ENCODE peak calls at places on chromosomes 3 and 15, in nine cellular contexts. One of them, this sample, is unnamed.

GRCh38 chr15:77526582-77527163 is 106.0 kb downstream of the HMG20A start:
- DNase-seq in endothelial cell of umbilical vein: no peak
- DNase-seq in heart left ventricle: no peak
- DNase-seq in fibroblast of lung: no peak
- DNase-seq in IMR-90: no peak
- DNase-seq in stimulated activated CD4-positive, alpha-beta T cell treated with anti-CD3 and anti-CD28 coated beads, Interleukin-2, amount 100 ng/mL, for 48 hours: no peak
- DNase-seq in foreskin fibroblast: no peak
- DNase-seq in globus pallidus: no peak
- DNase-seq in naive B cell: no peak
- DNase-seq in this sample: no peak

GRCh38 chr3:60053518-60054265 is 1003.9 kb upstream of the CFAP20DC start:
- DNase-seq in endothelial cell of umbilical vein: no peak
- DNase-seq in heart left ventricle: no peak
- DNase-seq in fibroblast of lung: peak
- DNase-seq in IMR-90: peak
- DNase-seq in stimulated activated CD4-positive, alpha-beta T cell treated with anti-CD3 and anti-CD28 coated beads, Interleukin-2, amount 100 ng/mL, for 48 hours: peak
- DNase-seq in foreskin fibroblast: no peak
- DNase-seq in globus pallidus: no peak
- DNase-seq in naive B cell: no peak
- DNase-seq in this sample: no peak

GRCh38 chr3:31278532-31278931 is 254.2 kb upstream of the STT3B start:
- DNase-seq in endothelial cell of umbilical vein: no peak
- DNase-seq in heart left ventricle: no peak
- DNase-seq in fibroblast of lung: no peak
- DNase-seq in IMR-90: no peak
- DNase-seq in stimulated activated CD4-positive, alpha-beta T cell treated with anti-CD3 and anti-CD28 coated beads, Interleukin-2, amount 100 ng/mL, for 48 hours: no peak
- DNase-seq in foreskin fibroblast: no peak
- DNase-seq in globus pallidus: no peak
- DNase-seq in naive B cell: no peak
- DNase-seq in this sample: no peak

GRCh38 chr15:89494941-89495637 is 1.3 kb downstream of the RHCG start:
- DNase-seq in endothelial cell of umbilical vein: no peak
- DNase-seq in heart left ventricle: no peak
- DNase-seq in fibroblast of lung: peak
- DNase-seq in IMR-90: no peak
- DNase-seq in stimulated activated CD4-positive, alpha-beta T cell treated with anti-CD3 and anti-CD28 coated beads, Interleukin-2, amount 100 ng/mL, for 48 hours: peak
- DNase-seq in foreskin fibroblast: peak
- DNase-seq in globus pallidus: no peak
- DNase-seq in naive B cell: no peak
- DNase-seq in this sample: no peak

GRCh38 chr15:87777054-87777498 is 479.5 kb downstream of the NTRK3 start:
- DNase-seq in endothelial cell of umbilical vein: no peak
- DNase-seq in heart left ventricle: peak
- DNase-seq in fibroblast of lung: peak
- DNase-seq in IMR-90: peak
- DNase-seq in stimulated activated CD4-positive, alpha-beta T cell treated with anti-CD3 and anti-CD28 coated beads, Interleukin-2, amount 100 ng/mL, for 48 hours: no peak
- DNase-seq in foreskin fibroblast: peak
- DNase-seq in globus pallidus: peak
- DNase-seq in naive B cell: no peak
- DNase-seq in this sample: no peak

GRCh38 chr3:33128706-33129105 is 14.9 kb downstream of the CRTAP start:
- DNase-seq in endothelial cell of umbilical vein: no peak
- DNase-seq in heart left ventricle: no peak
- DNase-seq in fibroblast of lung: no peak
- DNase-seq in IMR-90: peak
- DNase-seq in stimulated activated CD4-positive, alpha-beta T cell treated with anti-CD3 and anti-CD28 coated beads, Interleukin-2, amount 100 ng/mL, for 48 hours: no peak
- DNase-seq in foreskin fibroblast: peak
- DNase-seq in globus pallidus: no peak
- DNase-seq in naive B cell: no peak
- DNase-seq in this sample: no peak

GRCh38 chr3:60282840-60283239 is 968.4 kb downstream of the FHIT start:
- DNase-seq in endothelial cell of umbilical vein: no peak
- DNase-seq in heart left ventricle: no peak
- DNase-seq in fibroblast of lung: no peak
- DNase-seq in IMR-90: no peak
- DNase-seq in stimulated activated CD4-positive, alpha-beta T cell treated with anti-CD3 and anti-CD28 coated beads, Interleukin-2, amount 100 ng/mL, for 48 hours: no peak
- DNase-seq in foreskin fibroblast: no peak
- DNase-seq in globus pallidus: no peak
- DNase-seq in naive B cell: no peak
- DNase-seq in this sample: no peak

GRCh38 chr15:60720084-60720483 is 241.1 kb upstream of the ICE2 start:
- DNase-seq in endothelial cell of umbilical vein: no peak
- DNase-seq in heart left ventricle: no peak
- DNase-seq in fibroblast of lung: no peak
- DNase-seq in IMR-90: no peak
- DNase-seq in stimulated activated CD4-positive, alpha-beta T cell treated with anti-CD3 and anti-CD28 coated beads, Interleukin-2, amount 100 ng/mL, for 48 hours: no peak
- DNase-seq in foreskin fibroblast: no peak
- DNase-seq in globus pallidus: no peak
- DNase-seq in naive B cell: no peak
- DNase-seq in this sample: no peak

GRCh38 chr3:157065201-157065600 is 94.7 kb downstream of the CCNL1 start:
- DNase-seq in endothelial cell of umbilical vein: no peak
- DNase-seq in heart left ventricle: no peak
- DNase-seq in fibroblast of lung: no peak
- DNase-seq in IMR-90: no peak
- DNase-seq in stimulated activated CD4-positive, alpha-beta T cell treated with anti-CD3 and anti-CD28 coated beads, Interleukin-2, amount 100 ng/mL, for 48 hours: no peak
- DNase-seq in foreskin fibroblast: no peak
- DNase-seq in globus pallidus: no peak
- DNase-seq in naive B cell: no peak
- DNase-seq in this sample: no peak

GRCh38 chr3:150077107-150077506 is 106.4 kb upstream of the PFN2 start:
- DNase-seq in endothelial cell of umbilical vein: no peak
- DNase-seq in heart left ventricle: no peak
- DNase-seq in fibroblast of lung: no peak
- DNase-seq in IMR-90: no peak
- DNase-seq in stimulated activated CD4-positive, alpha-beta T cell treated with anti-CD3 and anti-CD28 coated beads, Interleukin-2, amount 100 ng/mL, for 48 hours: no peak
- DNase-seq in foreskin fibroblast: no peak
- DNase-seq in globus pallidus: no peak
- DNase-seq in naive B cell: no peak
- DNase-seq in this sample: no peak

GRCh38 chr15:74243431-74243830 is 7.3 kb downstream of the CCDC33 start:
- DNase-seq in endothelial cell of umbilical vein: no peak
- DNase-seq in heart left ventricle: no peak
- DNase-seq in fibroblast of lung: no peak
- DNase-seq in IMR-90: no peak
- DNase-seq in stimulated activated CD4-positive, alpha-beta T cell treated with anti-CD3 and anti-CD28 coated beads, Interleukin-2, amount 100 ng/mL, for 48 hours: no peak
- DNase-seq in foreskin fibroblast: no peak
- DNase-seq in globus pallidus: no peak
- DNase-seq in naive B cell: no peak
- DNase-seq in this sample: no peak

GRCh38 chr15:43256341-43256740 is 10.4 kb downstream of the TGM5 start:
- DNase-seq in endothelial cell of umbilical vein: no peak
- DNase-seq in heart left ventricle: no peak
- DNase-seq in fibroblast of lung: no peak
- DNase-seq in IMR-90: no peak
- DNase-seq in stimulated activated CD4-positive, alpha-beta T cell treated with anti-CD3 and anti-CD28 coated beads, Interleukin-2, amount 100 ng/mL, for 48 hours: no peak
- DNase-seq in foreskin fibroblast: no peak
- DNase-seq in globus pallidus: no peak
- DNase-seq in naive B cell: no peak
- DNase-seq in this sample: no peak

GRCh38 chr3:113668015-113668414 is 28.4 kb downstream of the USF3 start:
- DNase-seq in endothelial cell of umbilical vein: no peak
- DNase-seq in heart left ventricle: no peak
- DNase-seq in fibroblast of lung: peak
- DNase-seq in IMR-90: peak
- DNase-seq in stimulated activated CD4-positive, alpha-beta T cell treated with anti-CD3 and anti-CD28 coated beads, Interleukin-2, amount 100 ng/mL, for 48 hours: no peak
- DNase-seq in foreskin fibroblast: peak
- DNase-seq in globus pallidus: no peak
- DNase-seq in naive B cell: no peak
- DNase-seq in this sample: no peak

GRCh38 chr15:26702381-26702780 is 70.5 kb downstream of the GABRB3 start:
- DNase-seq in endothelial cell of umbilical vein: no peak
- DNase-seq in heart left ventricle: no peak
- DNase-seq in fibroblast of lung: no peak
- DNase-seq in IMR-90: no peak
- DNase-seq in stimulated activated CD4-positive, alpha-beta T cell treated with anti-CD3 and anti-CD28 coated beads, Interleukin-2, amount 100 ng/mL, for 48 hours: no peak
- DNase-seq in foreskin fibroblast: no peak
- DNase-seq in globus pallidus: no peak
- DNase-seq in naive B cell: no peak
- DNase-seq in this sample: no peak